ENCODE peak calls at places on chromosomes 4 and X, in seven cellular contexts. Q is H1, U is H9, P is IMR-90, Y is mesendoderm, V is mesenchymal stem cell, G is neuronal stem cell. X is an unnamed sample.

GRCh38 chr4:10183462-10183861 is 66.9 kb upstream of the WDR1 start:
- DNase-seq in Q (no peak), U (no peak), P (no peak), Y (no peak), V (no peak), G (no peak), X (no peak)

GRCh38 chr4:6280365-6280996 is 10.8 kb downstream of the WFS1 start:
- DNase-seq in Q (no peak), U (no peak), P (no peak), Y (no peak), V (no peak), G (no peak), X (peak; percentile 67)

GRCh38 chr4:21769404-21770147 is 179.0 kb downstream of the KCNIP4 start:
- DNase-seq in Q (no peak), U (no peak), P (peak; percentile 47), Y (no peak), V (peak; percentile 64), G (no peak), X (peak; percentile 33)

GRCh38 chr4:104519588-104519987 is 24.9 kb upstream of the CXXC4 start:
- DNase-seq in Q (no peak), U (no peak), P (no peak), Y (no peak), V (no peak), G (no peak), X (no peak)

GRCh38 chr4:37803348-37803973 is 23.0 kb upstream of the PGM2 start:
- DNase-seq in Q (no peak), U (no peak), P (peak; percentile 63), Y (peak; percentile 53), V (peak; percentile 65), G (no peak), X (peak; percentile 60)

GRCh38 chrX:48728653-48729052 is 32.1 kb downstream of the SUV39H1 start:
- DNase-seq in Q (no peak), U (no peak), P (no peak), Y (no peak), V (no peak), G (no peak), X (no peak)

GRCh38 chr4:56612282-56612681 is 68.8 kb downstream of the HOPX start:
- DNase-seq in Q (no peak), U (no peak), P (no peak), Y (no peak), V (no peak), G (no peak), X (no peak)

GRCh38 chr4:182429896-182430295 is 186.7 kb downstream of the TENM3 start:
- DNase-seq in Q (no peak), U (no peak), P (no peak), Y (no peak), V (no peak), G (no peak), X (no peak)

GRCh38 chrX:25275159-25275558 is 259.4 kb upstream of the ARX start:
- DNase-seq in Q (no peak), U (no peak), P (no peak), Y (no peak), V (no peak), G (no peak), X (no peak)

GRCh38 chrX:18828832-18829404 is 121.5 kb downstream of the PPEF1 start:
- DNase-seq in Q (no peak), U (no peak), P (no peak), Y (no peak), V (peak; percentile 56), G (no peak), X (peak; percentile 13)
- H2AK5ac ChIP-seq in Q (no peak overlapping the region), U (no peak overlapping the region), P (no peak overlapping the region), Y (no peak overlapping the region), V (no peak overlapping the region), G (no peak overlapping the region), X (no peak overlapping the region)

GRCh38 chrX:17919896-17920446 is 58.9 kb upstream of the RAI2 start:
- DNase-seq in Q (no peak), U (no peak), P (no peak), Y (no peak), V (no peak), G (no peak), X (no peak)

GRCh38 chrX:17917945-17918577 is 57.0 kb upstream of the RAI2 start:
- DNase-seq in Q (no peak), U (no peak), P (no peak), Y (no peak), V (no peak), G (no peak), X (no peak)

GRCh38 chrX:17922303-17922702 is 61.2 kb upstream of the RAI2 start:
- DNase-seq in Q (no peak), U (no peak), P (no peak), Y (no peak), V (no peak), G (no peak), X (no peak)

DNA sequence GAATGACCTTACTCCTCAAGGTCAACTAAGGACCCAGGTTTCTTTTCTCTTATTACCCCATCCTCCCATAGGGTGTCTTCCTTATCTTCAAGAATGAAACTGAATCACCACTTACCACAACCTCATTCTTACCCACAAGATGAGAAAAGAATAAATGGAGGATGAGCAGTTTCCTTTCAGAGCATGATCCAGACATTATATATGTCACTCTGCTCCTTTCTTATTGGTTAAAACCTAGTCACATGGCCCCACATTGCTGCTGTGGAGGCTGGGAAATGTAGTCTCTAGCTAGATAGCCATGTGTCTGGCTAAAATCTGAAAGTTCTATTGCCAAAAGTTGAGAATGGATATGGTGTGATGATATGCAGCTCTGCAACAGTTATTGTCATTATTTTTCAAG is 62.4 kb upstream of the RAI2 start:
- DNase-seq in Q (no peak), U (no peak), P (no peak), Y (no peak), V (no peak), G (no peak), X (no peak)
- H2AK5ac ChIP-seq in Q (no peak overlapping the region), U (no peak overlapping the region), P (no peak overlapping the region), Y (no peak overlapping the region), V (no peak overlapping the region), G (no peak overlapping the region), X (no peak overlapping the region)

GRCh38 chr4:78754872-78755271 is 21.3 kb upstream of the BMP2K start:
- DNase-seq in Q (no peak), U (no peak), P (no peak), Y (no peak), V (no peak), G (no peak), X (no peak)

GRCh38 chr4:78749258-78749971 is 26.7 kb upstream of the BMP2K start:
- DNase-seq in Q (no peak), U (no peak), P (no peak), Y (no peak), V (no peak), G (no peak), X (no peak)

GRCh38 chr4:78749972-78750727 is 26.0 kb upstream of the BMP2K start:
- DNase-seq in Q (no peak), U (no peak), P (no peak), Y (no peak), V (no peak), G (no peak), X (no peak)

GRCh38 chr4:78756721-78757120 is 19.4 kb upstream of the BMP2K start:
- DNase-seq in Q (no peak), U (no peak), P (no peak), Y (no peak), V (no peak), G (no peak), X (no peak)

DNA sequence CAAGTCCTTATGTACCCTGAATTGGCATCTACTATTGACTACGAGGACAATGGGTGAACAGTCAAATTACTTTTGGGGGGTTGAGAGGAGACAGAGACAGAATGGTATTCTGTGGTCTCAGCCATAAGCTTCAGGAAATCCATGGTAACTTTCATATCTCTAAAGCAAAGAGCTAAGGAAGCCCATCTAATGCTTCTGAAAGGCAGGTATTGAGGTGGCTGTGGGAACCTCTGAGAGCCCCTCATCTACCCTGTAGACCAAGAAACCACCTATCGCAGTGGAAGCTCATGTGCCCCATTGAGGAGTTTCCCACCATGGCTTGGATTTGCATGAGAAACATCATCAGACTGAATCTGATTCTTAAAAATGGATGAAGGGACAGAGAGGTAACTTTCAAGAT is 23.1 kb upstream of the BMP2K start:
- DNase-seq in Q (no peak), U (no peak), P (no peak), Y (no peak), V (no peak), G (no peak), X (no peak)
- H2AK5ac ChIP-seq in Q (no peak overlapping the region), U (no peak overlapping the region), P (no peak overlapping the region), Y (no peak overlapping the region), V (no peak overlapping the region), G (no peak overlapping the region), X (no peak overlapping the region)

DNA sequence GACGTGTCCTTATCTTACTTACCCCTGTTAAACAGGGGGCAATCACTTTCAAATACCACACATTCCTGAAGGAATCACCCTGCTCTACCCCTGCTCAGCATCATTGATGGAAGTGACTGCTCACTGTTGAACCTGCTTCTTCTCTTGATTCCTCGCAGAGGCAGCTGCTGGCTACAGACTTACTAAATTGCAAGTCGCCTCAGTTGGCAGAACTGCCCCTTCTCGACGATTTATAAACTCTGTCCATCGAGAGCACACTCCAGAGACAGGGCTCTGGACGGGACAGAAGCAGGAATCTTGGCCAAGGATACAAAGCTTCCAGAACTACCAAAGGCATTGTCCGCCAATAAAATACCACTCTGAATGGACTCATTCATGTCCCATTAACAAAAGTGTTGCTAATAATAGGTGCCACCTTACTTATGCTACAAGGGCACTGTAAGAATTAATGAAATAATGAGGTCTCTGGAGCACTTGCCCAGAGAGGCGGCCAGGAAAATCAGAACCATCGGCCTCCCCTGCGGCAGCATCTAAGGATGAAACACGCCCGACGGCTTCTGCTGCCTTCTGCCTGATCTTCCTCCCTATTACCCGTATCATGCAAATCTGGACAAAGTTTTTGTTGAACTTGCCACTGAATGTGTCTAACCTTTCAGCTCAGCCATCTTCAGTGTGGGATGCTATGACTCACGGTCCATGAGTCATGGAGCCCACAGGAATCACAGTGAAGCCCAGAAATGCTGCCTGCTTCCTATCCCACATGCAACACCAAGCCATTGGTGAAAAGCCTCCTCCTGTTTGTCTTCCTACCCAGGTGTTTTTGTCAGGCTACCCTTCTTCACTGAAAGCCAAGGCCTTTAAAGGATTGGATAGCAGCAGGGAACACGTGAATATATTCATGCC is 164.9 kb downstream of the MAML3 start:
- DNase-seq in Q (no peak), U (peak; percentile 36), P (peak; percentile 97), Y (peak; percentile 93), V (peak; percentile 95), G (no peak), X (peak; percentile 95)
- H2AK5ac ChIP-seq in Q (no peak overlapping the region), U (no peak overlapping the region), P (peak overlapping the region; percentile 41), Y (no peak overlapping the region), V (peak overlapping the region; percentile 68), G (no peak overlapping the region), X (no peak overlapping the region)

GRCh38 chrX:31714797-31715196 is 643.0 kb upstream of the FTHL17 start:
- DNase-seq in Q (no peak), U (no peak), P (no peak), Y (no peak), V (no peak), G (no peak), X (no peak)

GRCh38 chrX:31715675-31716074 is 643.8 kb upstream of the FTHL17 start:
- DNase-seq in Q (no peak), U (no peak), P (no peak), Y (no peak), V (peak; percentile 0), G (no peak), X (no peak)

GRCh38 chrX:31708116-31708515 is 636.3 kb upstream of the FTHL17 start:
- DNase-seq in Q (no peak), U (no peak), P (no peak), Y (no peak), V (no peak), G (no peak), X (no peak)

GRCh38 chrX:31717474-31717873 is 645.6 kb upstream of the FTHL17 start:
- DNase-seq in Q (no peak), U (no peak), P (no peak), Y (no peak), V (no peak), G (no peak), X (no peak)

GRCh38 chrX:31713120-31713519 is 641.3 kb upstream of the FTHL17 start:
- DNase-seq in Q (no peak), U (no peak), P (no peak), Y (no peak), V (no peak), G (no peak), X (no peak)
- H2AK5ac ChIP-seq in Q (no peak overlapping the region), U (no peak overlapping the region), P (no peak overlapping the region), Y (no peak overlapping the region), V (no peak overlapping the region), G (no peak overlapping the region), X (no peak overlapping the region)